ENCODE peak calls at places on chromosomes 12 and 14, in four cellular contexts. Y is AG04450, F is PC-3, I is AG10803. N is an unnamed sample.

GRCh38 chr12:105713901-105714300 is 383.4 kb downstream of the C12orf75 start:
- DNase-seq in Y (no peak), F (no peak), I (no peak), N (no peak)

GRCh38 chr12:43805857-43806736 is at the start of gene TWF1:
- DNase-seq in Y (no peak), F (peak; percentile 85), I (peak; percentile 77), N (no peak)

GRCh38 chr12:51848843-51849735 is 571 bp upstream of the FIGNL2 start:
- DNase-seq in Y (no peak), F (no peak), I (no peak), N (no peak)

GRCh38 chr12:26746315-26746714 is 86.7 kb downstream of the ITPR2 start:
- DNase-seq in Y (peak; percentile 33), F (peak; percentile 66), I (peak; percentile 75), N (no peak)

GRCh38 chr14:103104654-103105511 is 10.4 kb downstream of the EXOC3L4 start:
- DNase-seq in Y (no peak), F (peak; percentile 82), I (peak; percentile 58), N (no peak)

GRCh38 chr12:124732275-124733075 is 131.2 kb downstream of the SCARB1 start:
- DNase-seq in Y (no peak), F (no peak), I (peak; percentile 78), N (no peak)

GRCh38 chr12:94039199-94039840 is 109.1 kb upstream of the PLXNC1 start:
- DNase-seq in Y (no peak), F (no peak), I (no peak), N (no peak)

GRCh38 chr14:71714225-71714624 is 218.0 kb upstream of the RGS6 start:
- DNase-seq in Y (no peak), F (peak; percentile 50), I (peak; percentile 97), N (no peak)

GRCh38 chr14:56686416-56686815 is 106.8 kb downstream of the TMEM260 start:
- DNase-seq in Y (no peak), F (peak; percentile 33), I (no peak), N (no peak)

GRCh38 chr12:99442758-99443157 is 204.8 kb upstream of the GARIN6 start:
- DNase-seq in Y (no peak), F (no peak), I (no peak), N (no peak)

GRCh38 chr12:49959570-49960473 is 1.9 kb upstream of the AQP5 start:
- DNase-seq in Y (no peak), F (peak; percentile 80), I (peak; percentile 16), N (peak; percentile 59)

GRCh38 chr12:118377891-118378470 is 1.6 kb downstream of the SUDS3 start:
- DNase-seq in Y (no peak), F (peak; percentile 86), I (peak; percentile 59), N (no peak)

GRCh38 chr14:32121948-32122347 is 44.8 kb downstream of the ARHGAP5 start:
- DNase-seq in Y (no peak), F (no peak), I (peak; percentile 41), N (no peak)

GRCh38 chr12:32773686-32774085 is 18.0 kb upstream of the YARS2 start:
- DNase-seq in Y (no peak), F (no peak), I (no peak), N (no peak)

GRCh38 chr12:69633061-69633460 is 22.4 kb upstream of the LRRC10 start:
- DNase-seq in Y (no peak), F (peak; percentile 9), I (no peak), N (no peak)

GRCh38 chr14:102540310-102541028 is 30.9 kb upstream of the ANKRD9 start:
- DNase-seq in Y (peak; percentile 3), F (no peak), I (no peak), N (no peak)

GRCh38 chr14:61462566-61463195 is 141.3 kb downstream of the PRKCH start:
- DNase-seq in Y (no peak), F (peak; percentile 91), I (peak; percentile 61), N (no peak)

GRCh38 chr14:97641827-97642226 is 844.6 kb downstream of the VRK1 start:
- DNase-seq in Y (no peak), F (no peak), I (peak; percentile 11), N (no peak)

GRCh38 chr12:12719496-12719895 is 2.3 kb downstream of the CDKN1B start:
- DNase-seq in Y (no peak), F (peak; percentile 16), I (no peak), N (no peak)

GRCh38 chr12:121797937-121798801 is 4.7 kb upstream of the RHOF start:
- DNase-seq in Y (no peak), F (peak; percentile 62), I (no peak), N (no peak)

GRCh38 chr14:71684323-71684722 is 247.9 kb upstream of the RGS6 start:
- DNase-seq in Y (no peak), F (no peak), I (no peak), N (no peak)

GRCh38 chr14:61875483-61875882 is 113.3 kb downstream of the SNAPC1 start:
- DNase-seq in Y (no peak), F (no peak), I (no peak), N (no peak)

GRCh38 chr14:52360831-52361230 is 46.7 kb downstream of the PTGER2 start:
- DNase-seq in Y (no peak), F (no peak), I (peak; percentile 26), N (no peak)

GRCh38 chr12:47717443-47718193 is 7.7 kb downstream of the ENDOU start:
- DNase-seq in Y (peak; percentile 64), F (peak; percentile 67), I (peak; percentile 88), N (no peak)

GRCh38 chr14:99532310-99532709 is 51.1 kb downstream of the CCNK start:
- DNase-seq in Y (no peak), F (no peak), I (no peak), N (no peak)

GRCh38 chr14:99531221-99532096 is 50.2 kb downstream of the CCNK start:
- DNase-seq in Y (no peak), F (no peak), I (peak; percentile 77), N (no peak)

GRCh38 chr14:99530407-99530806 is 49.2 kb downstream of the CCNK start:
- DNase-seq in Y (no peak), F (no peak), I (no peak), N (no peak)

GRCh38 chr14:99527427-99528076 is 46.3 kb downstream of the CCNK start:
- DNase-seq in Y (no peak), F (no peak), I (no peak), N (no peak)

GRCh38 chr14:99529899-99530298 is 48.7 kb downstream of the CCNK start:
- DNase-seq in Y (no peak), F (no peak), I (peak; percentile 62), N (no peak)
- H3K4me3 ChIP-seq in Y (no peak overlapping the region), F (no peak overlapping the region), I (no peak overlapping the region), N (no peak overlapping the region)

GRCh38 chr14:65961004-65961403 is 525.2 kb upstream of the CCDC196 start:
- DNase-seq in Y (no peak), F (peak; percentile 67), I (peak; percentile 35), N (no peak)
- TF ChIP-seq CTCF in Y (peak; percentile 44), F (peak; percentile 84), I (peak; percentile 66), N (peak; percentile 60)

DNA sequence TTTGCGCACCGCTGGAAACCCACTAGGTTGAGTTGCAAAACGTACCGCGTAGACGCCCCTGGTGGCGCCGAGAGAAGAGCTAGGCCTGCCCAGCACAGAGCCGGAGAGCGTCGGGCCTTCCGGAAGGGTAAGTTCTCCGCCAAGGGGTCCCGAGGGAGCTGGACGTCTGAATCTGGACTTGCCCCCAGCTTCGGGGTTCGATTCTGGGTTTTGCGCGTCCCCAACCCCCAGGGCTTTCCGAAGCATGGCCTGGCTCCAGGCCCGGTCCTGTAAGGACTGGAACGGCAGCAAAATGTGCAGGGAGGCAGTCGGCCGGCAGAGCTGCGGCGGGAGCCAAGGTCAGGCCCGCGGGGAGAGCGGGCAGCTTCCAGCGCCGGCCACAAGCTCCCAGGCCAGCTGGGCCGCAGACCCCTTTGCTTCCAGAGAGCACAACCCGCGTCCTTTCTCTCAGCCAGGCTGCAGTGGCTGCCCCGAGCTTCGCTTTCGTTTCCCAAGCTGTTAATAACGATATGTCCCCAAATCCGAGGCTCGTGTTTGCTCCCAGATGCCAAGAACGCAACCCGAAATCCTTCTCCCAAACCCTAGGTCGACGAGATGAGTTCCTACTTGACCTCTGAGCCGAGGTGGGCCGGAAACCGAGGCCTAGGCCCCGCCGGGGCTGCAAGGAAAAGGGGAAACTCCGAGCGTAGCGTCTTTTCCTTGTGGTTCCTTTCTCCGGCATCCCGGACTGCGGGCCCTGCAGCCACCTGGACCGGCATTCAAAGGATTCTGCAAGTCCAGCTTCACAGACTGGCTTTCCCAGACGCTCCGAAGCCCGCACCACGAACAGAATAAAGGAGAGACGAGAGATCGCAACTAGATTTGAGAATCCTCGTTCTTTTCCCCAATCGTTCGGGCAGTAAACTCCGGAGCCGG is 3.2 kb upstream of the TBX5 start:
- DNase-seq in Y (no peak), F (no peak), I (peak; percentile 57), N (no peak)
- H3K4me3 ChIP-seq in Y (peak overlapping the region; percentile 83), F (no peak overlapping the region), I (peak overlapping the region; percentile 74), N (no peak overlapping the region)

DNA sequence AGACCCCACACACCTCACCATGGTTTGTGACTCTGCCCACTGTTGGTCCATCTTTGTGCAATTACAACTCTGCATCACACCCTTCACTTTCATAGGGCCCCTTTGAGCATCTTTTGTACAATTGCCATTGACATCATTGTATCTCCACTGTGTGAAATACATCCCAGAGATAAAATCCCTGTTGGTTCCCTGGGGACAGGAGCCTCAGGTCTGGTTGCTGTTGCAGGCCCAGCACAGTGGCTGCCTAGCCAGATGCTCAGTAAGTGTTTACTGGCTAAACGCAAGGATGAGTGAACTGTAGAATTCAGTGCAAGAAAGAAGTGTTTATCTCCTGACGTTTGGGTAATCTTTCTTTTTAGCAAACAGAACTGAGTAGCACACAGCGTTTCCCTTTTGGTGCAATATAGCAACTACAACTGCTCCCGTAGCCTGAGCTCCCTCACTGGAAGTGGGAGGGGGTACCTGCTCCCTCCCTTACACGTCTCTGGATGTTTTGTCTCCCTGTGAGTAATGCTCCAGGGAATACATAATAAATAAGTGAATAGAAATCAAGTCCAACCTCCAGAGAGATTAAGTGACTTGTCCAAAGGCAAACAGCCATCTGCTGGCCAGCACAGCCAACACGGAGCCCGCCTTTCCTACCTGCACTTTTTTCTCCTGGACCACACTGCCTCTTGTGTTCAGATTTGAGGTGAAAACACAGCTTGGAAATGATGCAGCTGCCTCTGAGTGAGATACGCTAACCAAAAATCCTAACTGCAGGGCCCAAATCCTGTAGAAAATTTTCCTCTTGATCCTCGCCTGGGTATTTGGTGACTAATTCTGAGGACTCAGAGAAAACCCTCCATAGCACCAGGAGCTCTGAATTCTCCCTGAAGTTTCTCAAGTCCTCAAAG is 27.4 kb downstream of the GALNT16 start:
- DNase-seq in Y (no peak), F (peak; percentile 31), I (no peak), N (no peak)
- TF ChIP-seq CTCF in Y (no peak), F (no peak), I (no peak), N (no peak)

DNA sequence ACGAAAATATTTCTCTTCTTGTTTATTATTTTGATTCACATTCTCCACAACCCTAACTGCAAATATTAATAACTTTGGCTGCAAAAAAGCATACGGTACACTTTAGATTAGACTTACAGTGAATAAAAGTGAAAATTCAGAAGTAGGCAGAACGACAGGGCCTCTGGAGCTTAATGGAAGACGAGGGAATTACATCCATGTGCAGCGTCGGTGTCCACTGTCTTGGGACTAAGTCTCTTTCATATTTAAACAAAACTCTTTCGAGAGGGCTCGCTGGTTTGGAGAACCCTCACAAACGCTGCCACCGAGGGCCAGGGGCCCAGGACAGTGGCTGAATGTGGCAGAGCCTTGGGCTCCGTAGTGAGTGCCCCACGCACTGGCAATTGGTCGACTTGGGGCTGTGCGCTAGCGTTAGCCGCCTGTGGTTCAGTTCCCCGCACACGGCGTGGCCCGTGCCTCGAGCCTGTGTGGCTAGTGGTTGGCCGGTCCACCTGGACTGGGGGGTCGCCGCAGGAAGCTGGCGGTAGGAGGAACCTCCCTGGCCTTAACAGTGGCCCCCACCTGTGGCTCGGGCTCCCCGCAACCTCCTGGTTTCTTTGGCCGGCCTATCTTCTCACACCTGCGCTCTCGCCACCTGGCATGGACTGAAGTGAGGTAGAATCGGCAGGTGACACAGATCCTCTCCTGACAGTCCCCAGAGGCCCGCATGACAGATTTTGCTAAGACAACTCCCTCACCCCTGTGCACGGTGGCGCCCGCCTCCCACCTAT is 739 bp upstream of the PAX9 start:
- DNase-seq in Y (no peak), F (no peak), I (no peak), N (no peak)
- H3K4me3 ChIP-seq in Y (no peak overlapping the region), F (peak overlapping the region; percentile 89), I (peak overlapping the region; percentile 68), N (no peak overlapping the region)